ENCODE peak calls at places on chromosome 3, in ten cellular contexts. E is endothelial cell of umbilical vein, V is WTC11, C is nephron progenitor cell, R is kidney, J is astrocyte of the cerebellum, T is esophagus muscularis mucosa, K is AG04450, O is upper lobe of right lung, X is fibroblast of lung. N is an unnamed sample.

GRCh38 chr3:131083190-131083863 is 56.6 kb downstream of the NEK11 start:
- DNase-seq in E (no peak), V (peak), C (peak), R (peak), J (no peak), T (no peak), K (no peak), O (no peak), X (peak), N (no peak)

GRCh38 chr3:141067559-141067958 is 16.4 kb downstream of the SPSB4 start:
- DNase-seq in E (no peak), V (no peak), C (no peak), R (no peak), J (no peak), T (no peak), K (no peak), O (peak), X (no peak), N (no peak)

GRCh38 chr3:186472466-186473008 is 71.6 kb downstream of the CRYGS start:
- DNase-seq in E (no peak), V (no peak), C (no peak), R (no peak), J (no peak), T (peak), K (no peak), O (no peak), X (no peak), N (no peak)

GRCh38 chr3:189123595-189124387 is 48.0 kb upstream of the TPRG1 start:
- DNase-seq in E (no peak), V (no peak), C (no peak), R (no peak), J (no peak), T (peak), K (no peak), O (no peak), X (no peak), N (peak)

GRCh38 chr3:136266468-136266867 is 16.3 kb downstream of the PCCB start:
- DNase-seq in E (no peak), V (no peak), C (no peak), R (no peak), J (no peak), T (no peak), K (peak), O (no peak), X (peak), N (peak)

GRCh38 chr3:131174752-131175151 is 148.1 kb downstream of the NEK11 start:
- DNase-seq in E (no peak), V (no peak), C (no peak), R (no peak), J (no peak), T (no peak), K (no peak), O (no peak), X (peak), N (peak)

GRCh38 chr3:178434206-178434805 is 101.9 kb upstream of the KCNMB2 start:
- DNase-seq in E (peak), V (no peak), C (no peak), R (no peak), J (no peak), T (no peak), K (no peak), O (no peak), X (peak), N (peak)

GRCh38 chr3:50503504-50503903 is at the start of gene CACNA2D2:
- DNase-seq in E (no peak), V (peak), C (peak), R (peak), J (no peak), T (no peak), K (no peak), O (peak), X (no peak), N (no peak)

GRCh38 chr3:110296885-110297284 is 774.7 kb upstream of the NECTIN3 start:
- DNase-seq in E (no peak), V (no peak), C (no peak), R (no peak), J (peak), T (no peak), K (no peak), O (no peak), X (peak), N (peak)

GRCh38 chr3:56693750-56694149 is 10.7 kb upstream of the TASOR start:
- DNase-seq in E (peak), V (no peak), C (no peak), R (no peak), J (no peak), T (no peak), K (no peak), O (no peak), X (no peak), N (no peak)

GRCh38 chr3:123021986-123022510 is 5.5 kb downstream of the SEMA5B start:
- DNase-seq in E (no peak), V (no peak), C (no peak), R (no peak), J (no peak), T (no peak), K (no peak), O (no peak), X (no peak), N (no peak)

GRCh38 chr3:131396170-131396569 is 14.6 kb downstream of the NUDT16 start:
- DNase-seq in E (no peak), V (no peak), C (no peak), R (no peak), J (no peak), T (no peak), K (no peak), O (no peak), X (no peak), N (no peak)

GRCh38 chr3:103048371-103048722 is 613.5 kb downstream of the ZPLD1 start:
- DNase-seq in E (no peak), V (no peak), C (no peak), R (no peak), J (peak), T (no peak), K (no peak), O (no peak), X (no peak), N (no peak)

GRCh38 chr3:125261031-125261430 is 48.5 kb upstream of the SLC12A8 start:
- DNase-seq in E (no peak), V (no peak), C (no peak), R (no peak), J (no peak), T (no peak), K (no peak), O (no peak), X (no peak), N (no peak)

GRCh38 chr3:97871788-97872187 is 50.0 kb downstream of the CRYBG3 start:
- DNase-seq in E (no peak), V (no peak), C (no peak), R (no peak), J (no peak), T (no peak), K (no peak), O (no peak), X (peak), N (peak)

GRCh38 chr3:133294253-133294652 is 105.6 kb upstream of the BFSP2 start:
- DNase-seq in E (peak), V (no peak), C (no peak), R (no peak), J (no peak), T (no peak), K (no peak), O (no peak), X (no peak), N (peak)

GRCh38 chr3:120462409-120462959 is 11.7 kb upstream of the FSTL1 start:
- DNase-seq in E (peak), V (no peak), C (no peak), R (no peak), J (no peak), T (no peak), K (no peak), O (no peak), X (no peak), N (no peak)

GRCh38 chr3:31695280-31696008 is 162.7 kb downstream of the STT3B start:
- DNase-seq in E (no peak), V (peak), C (no peak), R (no peak), J (no peak), T (no peak), K (no peak), O (no peak), X (no peak), N (no peak)

GRCh38 chr3:148816427-148816826 is 11.2 kb upstream of the CPB1 start:
- DNase-seq in E (no peak), V (no peak), C (no peak), R (no peak), J (no peak), T (no peak), K (no peak), O (no peak), X (no peak), N (no peak)

GRCh38 chr3:177317247-177317646 is 120.0 kb upstream of the TBL1XR1 start:
- DNase-seq in E (no peak), V (no peak), C (no peak), R (no peak), J (no peak), T (no peak), K (no peak), O (no peak), X (no peak), N (no peak)

GRCh38 chr3:188747487-188747886 is 424.3 kb upstream of the TPRG1 start:
- DNase-seq in E (no peak), V (no peak), C (no peak), R (no peak), J (no peak), T (no peak), K (no peak), O (no peak), X (no peak), N (peak)

GRCh38 chr3:46571684-46572083 is 5.6 kb upstream of the LRRC2 start:
- DNase-seq in E (no peak), V (no peak), C (no peak), R (no peak), J (no peak), T (no peak), K (no peak), O (no peak), X (no peak), N (no peak)

GRCh38 chr3:126398423-126399347 is 4.0 kb downstream of the CFAP100 start:
- DNase-seq in E (no peak), V (no peak), C (no peak), R (no peak), J (no peak), T (no peak), K (no peak), O (peak), X (no peak), N (no peak)

GRCh38 chr3:153164009-153164550 is 2.1 kb downstream of the RAP2B start:
- DNase-seq in E (peak), V (no peak), C (no peak), R (no peak), J (no peak), T (no peak), K (no peak), O (no peak), X (no peak), N (no peak)

GRCh38 chr3:59641169-59641914 is 591.5 kb upstream of the CFAP20DC start:
- DNase-seq in E (no peak), V (no peak), C (no peak), R (no peak), J (no peak), T (no peak), K (no peak), O (no peak), X (peak), N (no peak)

GRCh38 chr3:196569003-196569516 is 600 bp downstream of the FBXO45 start:
- DNase-seq in E (peak), V (peak), C (no peak), R (peak), J (no peak), T (peak), K (no peak), O (peak), X (peak), N (peak)

GRCh38 chr3:154060606-154061380 is 60.4 kb upstream of the ARHGEF26 start:
- DNase-seq in E (no peak), V (no peak), C (no peak), R (no peak), J (peak), T (no peak), K (no peak), O (no peak), X (peak), N (peak)

GRCh38 chr3:153160451-153161137 is 1.4 kb upstream of the RAP2B start:
- DNase-seq in E (peak), V (peak), C (peak), R (peak), J (peak), T (peak), K (peak), O (peak), X (peak), N (peak)

DNA sequence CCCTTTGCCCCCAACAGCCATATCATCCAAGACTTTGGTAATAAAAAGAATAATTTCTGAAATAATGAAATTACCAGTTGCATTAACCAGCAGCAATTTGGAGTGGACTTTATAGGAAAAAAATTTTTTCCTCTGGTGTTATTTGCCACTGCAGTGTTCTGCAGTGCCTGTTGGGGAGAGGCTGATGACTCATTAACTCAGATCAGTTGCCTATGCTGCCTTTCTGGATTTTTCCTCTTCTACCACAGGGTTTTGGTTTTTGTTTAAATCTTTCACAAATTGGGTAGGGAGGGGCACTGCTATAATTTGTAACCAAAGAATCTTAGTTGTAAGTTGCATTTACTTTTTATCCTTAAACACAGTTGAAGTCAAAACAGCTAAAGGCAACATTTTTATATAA is 22.7 kb downstream of the ATP6V1A start:
- DNase-seq in E (peak), V (no peak), C (no peak), R (no peak), J (no peak), T (no peak), K (no peak), O (no peak), X (peak), N (peak)
- TF ChIP-seq CTCF in E (no peak), V (no peak), C (no peak), R (peak), J (peak), T (no peak), K (peak), O (no peak), X (no peak), N (no peak)

DNA sequence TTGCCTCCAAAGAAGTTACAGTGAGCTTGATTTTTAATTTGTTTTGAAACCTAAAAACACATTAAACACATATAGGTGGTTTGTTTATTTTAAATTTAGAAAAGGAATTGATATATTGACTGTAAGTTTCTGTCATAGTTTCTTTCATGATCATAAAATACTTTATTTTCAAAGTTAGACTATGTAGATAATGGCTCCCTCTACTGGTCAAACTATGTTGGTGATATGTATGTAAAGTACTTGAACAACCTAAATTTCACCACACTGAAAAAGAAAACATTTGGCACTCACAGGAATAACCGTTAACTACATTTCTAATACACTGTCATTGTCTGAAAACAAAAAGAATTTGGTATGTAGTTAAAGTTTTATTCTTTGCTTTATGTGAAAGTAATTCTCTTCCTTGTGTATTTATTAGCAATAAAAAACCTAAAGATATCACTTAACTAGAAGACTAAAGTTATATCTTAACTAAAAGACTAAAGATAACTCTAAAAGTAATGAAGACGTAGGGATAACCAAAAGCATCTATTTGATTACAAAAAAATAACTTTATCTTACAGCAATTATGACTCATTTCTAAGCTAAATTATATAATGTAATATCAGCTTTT is 427.5 kb downstream of the VGLL3 start:
- DNase-seq in E (peak), V (no peak), C (peak), R (no peak), J (peak), T (no peak), K (peak), O (no peak), X (peak), N (peak)
- TF ChIP-seq CTCF in E (peak), V (peak), C (peak), R (no peak), J (peak), T (peak), K (peak), O (peak), X (no peak), N (peak)

GRCh38 chr3:111859974-111860859 is 1.2 kb downstream of the PHLDB2 start:
- DNase-seq in E (peak), V (peak), C (peak), R (peak), J (peak), T (peak), K (no peak), O (peak), X (peak), N (peak)
- TF ChIP-seq CTCF in E (peak), V (no peak), C (peak), R (peak), J (peak), T (peak), K (peak), O (peak), X (peak), N (peak)

GRCh38 chr3:179811321-179812095 is 158.7 kb downstream of the USP13 start:
- DNase-seq in E (peak), V (peak), C (peak), R (no peak), J (peak), T (no peak), K (peak), O (no peak), X (peak), N (peak)
- TF ChIP-seq CTCF in E (peak), V (peak), C (peak), R (peak), J (peak), T (peak), K (peak), O (peak), X (peak), N (peak)

GRCh38 chr3:129316121-129317013 is 37.7 kb downstream of the HMCES start:
- DNase-seq in E (peak), V (peak), C (peak), R (peak), J (peak), T (peak), K (no peak), O (peak), X (peak), N (peak)
- TF ChIP-seq CTCF in E (peak), V (peak), C (peak), R (peak), J (peak), T (peak), K (peak), O (peak), X (peak), N (peak)

DNA sequence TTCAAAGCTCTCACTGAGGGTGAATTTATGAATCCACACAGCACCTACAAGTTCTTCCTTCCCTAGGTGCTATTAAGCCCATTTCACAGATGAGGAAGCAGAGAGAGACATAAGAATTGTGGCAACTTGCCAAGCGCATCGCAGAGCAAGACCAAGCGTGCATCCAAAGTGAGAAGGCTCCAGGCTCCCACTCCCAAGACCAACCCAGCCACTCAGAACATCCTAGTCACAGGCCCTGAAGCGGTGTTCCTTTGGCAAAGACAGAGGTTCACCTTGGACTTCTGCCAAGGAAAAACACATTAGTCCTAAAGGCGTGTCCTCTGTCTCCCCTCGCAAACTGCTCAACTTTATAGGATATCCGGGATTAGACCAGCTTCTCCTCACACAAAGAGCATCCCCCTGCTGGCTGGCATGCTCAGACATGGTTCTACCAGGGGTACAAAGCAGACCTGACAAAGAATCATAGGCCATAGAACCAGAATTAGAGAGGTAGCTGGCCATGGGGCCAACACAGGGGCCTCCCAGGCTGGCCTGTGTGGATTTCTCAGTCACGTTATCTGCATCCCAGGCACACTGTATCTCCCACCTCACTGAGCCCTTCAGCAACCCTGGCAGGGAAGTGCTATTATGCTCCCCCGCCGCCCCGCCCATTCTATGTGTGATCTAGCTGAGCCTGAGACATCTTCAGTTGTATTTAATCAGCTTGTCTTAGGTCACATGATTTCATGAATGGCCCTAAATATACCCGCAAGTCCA is 160.2 kb downstream of the FOXP1 start:
- DNase-seq in E (peak), V (no peak), C (no peak), R (no peak), J (no peak), T (no peak), K (no peak), O (no peak), X (peak), N (peak)
- TF ChIP-seq CTCF in E (peak), V (no peak), C (no peak), R (no peak), J (peak), T (peak), K (peak), O (peak), X (no peak), N (peak)

DNA sequence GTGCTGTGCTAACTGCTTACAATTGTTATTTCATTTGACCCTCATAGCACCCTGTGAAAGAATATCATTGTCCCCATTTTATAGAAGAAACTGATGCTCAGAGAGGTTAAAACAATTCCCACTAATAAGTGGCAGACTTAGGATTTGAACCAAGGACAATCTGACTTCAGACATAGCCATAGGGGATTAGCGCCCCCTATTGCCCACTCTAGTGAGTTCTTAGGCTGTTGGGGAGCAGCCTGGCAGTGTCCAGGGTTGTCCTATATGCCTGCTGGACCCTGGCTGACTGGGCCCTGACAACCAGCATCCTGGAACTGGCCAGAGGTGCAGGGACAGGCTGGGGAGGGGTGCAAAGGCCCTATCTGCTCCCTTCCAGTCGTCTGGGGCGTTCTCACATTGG is 15.4 kb downstream of the DPH3 start:
- DNase-seq in E (peak), V (peak), C (peak), R (no peak), J (no peak), T (no peak), K (no peak), O (no peak), X (peak), N (peak)
- TF ChIP-seq CTCF in E (peak), V (peak), C (peak), R (no peak), J (peak), T (peak), K (peak), O (peak), X (peak), N (peak)